ENCODE peak calls at places on chromosomes 7 and 10, in seven cellular contexts. R, T, J, S, A, K and N are unnamed samples.
A peak's percentile ranks its signal among the peaks of the same experiment; 100 is the strongest.

GRCh38 chr7:92835140-92835850 is 1.1 kb downstream of the CDK6 start:
- DNase-seq in R (peak; percentile 51), T (peak; percentile 49), J (peak; percentile 72), S (peak; percentile 37), A (no peak), K (peak; percentile 84), N (peak; percentile 77)

GRCh38 chr10:121702351-121703320 is 104.4 kb upstream of the FGFR2 start:
- DNase-seq in R (no peak), T (no peak), J (no peak), S (no peak), A (no peak), K (peak; percentile 76), N (peak; percentile 65)

GRCh38 chr7:87129332-87129731 is 22.9 kb upstream of the DMTF1 start:
- DNase-seq in R (no peak), T (no peak), J (no peak), S (no peak), A (no peak), K (no peak), N (no peak)

GRCh38 chr7:95871078-95871848 is 98.9 kb downstream of the DYNC1I1 start:
- DNase-seq in R (peak; percentile 38), T (no peak), J (peak; percentile 29), S (no peak), A (no peak), K (peak; percentile 72), N (peak; percentile 59)

GRCh38 chr7:158130023-158130409 is 457.6 kb downstream of the PTPRN2 start:
- DNase-seq in R (no peak), T (no peak), J (no peak), S (no peak), A (no peak), K (no peak), N (no peak)

GRCh38 chr7:150937848-150938561 is 40.1 kb downstream of the KCNH2 start:
- DNase-seq in R (no peak), T (no peak), J (no peak), S (no peak), A (no peak), K (peak; percentile 27), N (no peak)

GRCh38 chr7:2405601-2406345 is 2.4 kb downstream of the CHST12 start:
- DNase-seq in R (no peak), T (no peak), J (no peak), S (no peak), A (no peak), K (no peak), N (no peak)

GRCh38 chr10:69318997-69319727 is 40.9 kb downstream of the HK1 start:
- DNase-seq in R (peak; percentile 88), T (peak; percentile 88), J (no peak), S (peak; percentile 90), A (peak; percentile 70), K (peak; percentile 77), N (peak; percentile 59)

GRCh38 chr7:23470290-23471089 is at the start of gene IGF2BP3:
- DNase-seq in R (no peak), T (no peak), J (peak; percentile 97), S (no peak), A (no peak), K (peak; percentile 97), N (peak; percentile 98)

GRCh38 chr10:94115725-94116124 is 122.0 kb downstream of the PLCE1 start:
- DNase-seq in R (no peak), T (no peak), J (peak; percentile 40), S (no peak), A (no peak), K (peak; percentile 52), N (no peak)

GRCh38 chr7:110105840-110106239 is 985.1 kb upstream of the LRRN3 start:
- DNase-seq in R (no peak), T (no peak), J (no peak), S (no peak), A (no peak), K (no peak), N (no peak)

GRCh38 chr7:132489776-132490237 is 86.5 kb downstream of the PLXNA4 start:
- DNase-seq in R (no peak), T (no peak), J (no peak), S (no peak), A (no peak), K (no peak), N (no peak)

GRCh38 chr10:110358869-110359629 is 54.3 kb upstream of the SMNDC1 start:
- DNase-seq in R (no peak), T (peak; percentile 27), J (peak; percentile 38), S (no peak), A (no peak), K (peak; percentile 59), N (peak; percentile 35)

GRCh38 chr10:88045544-88046415 is 182.4 kb downstream of the PTEN start:
- DNase-seq in R (peak; percentile 15), T (no peak), J (no peak), S (no peak), A (no peak), K (no peak), N (peak; percentile 37)

GRCh38 chr7:70788276-70788675 is 343.7 kb upstream of the GALNT17 start:
- DNase-seq in R (no peak), T (no peak), J (no peak), S (no peak), A (no peak), K (no peak), N (no peak)

GRCh38 chr10:51302316-51302715 is 228.0 kb downstream of the PRKG1 start:
- DNase-seq in R (no peak), T (no peak), J (no peak), S (no peak), A (no peak), K (peak; percentile 76), N (no peak)

GRCh38 chr7:101315336-101315735 is 6.3 kb downstream of the IFT22 start:
- DNase-seq in R (no peak), T (no peak), J (peak; percentile 38), S (no peak), A (no peak), K (peak; percentile 75), N (peak; percentile 50)

GRCh38 chr10:97633921-97634320 is 621 bp upstream of the MORN4 start:
- DNase-seq in R (no peak), T (no peak), J (peak; percentile 19), S (no peak), A (no peak), K (peak; percentile 34), N (no peak)

GRCh38 chr10:90023950-90024349 is 322.6 kb downstream of the KIF20B start:
- DNase-seq in R (no peak), T (no peak), J (no peak), S (no peak), A (no peak), K (no peak), N (no peak)

GRCh38 chr7:74097937-74098614 is 14.5 kb downstream of the LIMK1 start:
- DNase-seq in R (no peak), T (no peak), J (no peak), S (peak; percentile 68), A (no peak), K (peak; percentile 93), N (peak; percentile 95)

GRCh38 chr7:45033931-45034290 is 33.9 kb downstream of the CCM2 start:
- DNase-seq in R (no peak), T (no peak), J (no peak), S (peak; percentile 26), A (no peak), K (peak; percentile 6), N (no peak)

GRCh38 chr7:110797656-110798055 is 293.3 kb upstream of the LRRN3 start:
- DNase-seq in R (no peak), T (no peak), J (no peak), S (no peak), A (no peak), K (no peak), N (no peak)

GRCh38 chr10:110919349-110919931 is at the start of gene SHOC2:
- DNase-seq in R (peak; percentile 99), T (peak; percentile 99), J (no peak), S (peak; percentile 99), A (peak; percentile 100), K (no peak), N (no peak)

GRCh38 chr7:111138196-111138569 is 47.3 kb downstream of the LRRN3 start:
- DNase-seq in R (peak; percentile 47), T (peak; percentile 24), J (peak; percentile 62), S (peak; percentile 17), A (no peak), K (peak; percentile 74), N (peak; percentile 64)

GRCh38 chr10:97499561-97500296 is 1.0 kb downstream of the UBTD1 start:
- DNase-seq in R (peak; percentile 65), T (peak; percentile 82), J (no peak), S (peak; percentile 84), A (peak; percentile 54), K (peak; percentile 72), N (peak; percentile 61)

GRCh38 chr10:97596101-97597055 is 6.9 kb downstream of the C10orf62 start:
- DNase-seq in R (peak; percentile 79), T (no peak), J (peak; percentile 65), S (peak; percentile 63), A (no peak), K (peak; percentile 87), N (peak; percentile 88)

GRCh38 chr7:54080971-54081370 is 461.2 kb upstream of the VSTM2A start:
- DNase-seq in R (no peak), T (no peak), J (no peak), S (no peak), A (no peak), K (no peak), N (no peak)
- H3K4me3 ChIP-seq in R (no peak overlapping the region), T (no peak overlapping the region), J (no peak overlapping the region), S (no peak overlapping the region), A (no peak overlapping the region), K (no peak overlapping the region), N (no peak overlapping the region)

GRCh38 chr7:155644971-155645509 is 579 bp downstream of the RBM33 start:
- DNase-seq in R (peak; percentile 18), T (peak; percentile 21), J (no peak), S (peak; percentile 22), A (no peak), K (peak; percentile 47), N (peak; percentile 28)
- TF ChIP-seq CTCF in R (no peak), T (no peak), J (no peak), S (no peak), A (no peak), K (no peak), N (no peak)

GRCh38 chr10:103472005-103472404 is 7.0 kb downstream of the CALHM3 start:
- DNase-seq in R (no peak), T (no peak), J (no peak), S (no peak), A (no peak), K (no peak), N (no peak)
- H3K4me3 ChIP-seq in R (no peak overlapping the region), T (no peak overlapping the region), J (no peak overlapping the region), S (no peak overlapping the region), A (no peak overlapping the region), K (no peak overlapping the region), N (no peak overlapping the region)

GRCh38 chr7:64611717-64612116 is 48.8 kb upstream of the ZNF680 start:
- DNase-seq in R (no peak), T (no peak), J (no peak), S (no peak), A (no peak), K (no peak), N (no peak)

GRCh38 chr7:64610997-64611396 is 48.1 kb upstream of the ZNF680 start:
- DNase-seq in R (no peak), T (no peak), J (no peak), S (no peak), A (no peak), K (no peak), N (no peak)

GRCh38 chr7:64612452-64612851 is 49.6 kb upstream of the ZNF680 start:
- DNase-seq in R (no peak), T (no peak), J (no peak), S (no peak), A (no peak), K (no peak), N (no peak)

GRCh38 chr7:64613653-64614052 is 50.8 kb upstream of the ZNF680 start:
- DNase-seq in R (no peak), T (no peak), J (no peak), S (no peak), A (no peak), K (no peak), N (no peak)

GRCh38 chr7:64614812-64615211 is 51.1 kb upstream of the ZNF107 start:
- DNase-seq in R (no peak), T (no peak), J (no peak), S (no peak), A (no peak), K (no peak), N (no peak)
- TF ChIP-seq CTCF in R (no peak), T (no peak), J (no peak), S (no peak), A (no peak), K (no peak), N (no peak)